ENCODE peak calls at places on chromosome 10, in nine cellular contexts. N is Ammon's horn; B is kidney tubule cell; H is activated naive CD4-positive, alpha-beta T cell; V is HCT116; U is NCI-H345; Z is NCI-H1092; F is DND-41; L is GM12865. J is an unnamed sample.
A peak's percentile ranks its signal among the peaks of the same experiment; 100 is the strongest.

GRCh38 chr10:112700401-112700800 is 249.6 kb upstream of the TCF7L2 start:
- DNase-seq in V (no peak), U (no peak), L (no peak), N (no peak), F (no peak), Z (no peak), B (no peak), H (no peak), J (no peak)

GRCh38 chr10:53003094-53003493 is 230.5 kb upstream of the MBL2 start:
- DNase-seq in Z (no peak), V (no peak), L (peak; percentile 38), F (no peak), U (no peak), N (no peak), H (no peak), B (peak; percentile 21), J (no peak)

GRCh38 chr10:67839957-67840356 is 2.0 kb upstream of the DNAJC12 start:
- DNase-seq in V (no peak), F (no peak), H (no peak), L (no peak), U (no peak), B (peak; percentile 61), N (no peak), Z (no peak), J (no peak)

GRCh38 chr10:132712291-132712690 is 73.7 kb downstream of the NKX6-2 start:
- DNase-seq in N (no peak), V (no peak), Z (no peak), U (no peak), H (no peak), B (no peak), L (no peak), F (no peak), J (no peak)

GRCh38 chr10:120052964-120053363 is 160.4 kb downstream of the SEC23IP start:
- DNase-seq in V (no peak), H (no peak), Z (no peak), B (no peak), F (no peak), N (no peak), L (no peak), U (no peak), J (no peak)

GRCh38 chr10:63464402-63465292 is 1.1 kb downstream of the JMJD1C start:
- DNase-seq in N (no peak), L (no peak), U (no peak), H (no peak), B (peak; percentile 31), Z (no peak), F (no peak), V (no peak), J (no peak)

GRCh38 chr10:124512040-124512428 is 50.4 kb downstream of the LHPP start:
- DNase-seq in Z (no peak), F (no peak), B (no peak), N (no peak), U (no peak), L (no peak), H (no peak), V (no peak), J (no peak)

GRCh38 chr10:101840741-101841453 is 2.7 kb downstream of the KCNIP2 start:
- DNase-seq in Z (peak; percentile 39), N (peak; percentile 90), V (peak; percentile 72), F (peak; percentile 76), L (peak; percentile 92), H (peak; percentile 36), B (peak; percentile 76), U (peak; percentile 75), J (no peak)

GRCh38 chr10:54262726-54263125 is 538.3 kb downstream of the PCDH15 start:
- DNase-seq in U (no peak), H (no peak), B (no peak), L (no peak), Z (no peak), V (no peak), N (peak; percentile 37), F (no peak), J (no peak)

GRCh38 chr10:114498413-114499111 is 94.3 kb upstream of the AFAP1L2 start:
- DNase-seq in V (no peak), L (peak; percentile 79), B (no peak), N (no peak), Z (no peak), U (no peak), F (no peak), H (no peak), J (no peak)

GRCh38 chr10:580796-581195 is 108.7 kb downstream of the DIP2C start:
- DNase-seq in Z (no peak), L (no peak), B (peak; percentile 75), H (no peak), U (no peak), N (no peak), F (no peak), V (no peak), J (peak; percentile 1)

GRCh38 chr10:33565231-33565630 is 230.8 kb upstream of the NRP1 start:
- DNase-seq in Z (no peak), V (no peak), B (no peak), U (no peak), L (no peak), H (no peak), F (no peak), N (no peak), J (no peak)

GRCh38 chr10:84118395-84119006 is 20.8 kb upstream of the GHITM start:
- DNase-seq in H (no peak), Z (no peak), V (peak; percentile 35), F (no peak), U (no peak), N (no peak), L (no peak), B (peak; percentile 27), J (no peak)

GRCh38 chr10:5500910-5501309 is 1.5 kb upstream of the CALML5 start:
- DNase-seq in L (no peak), N (no peak), F (no peak), Z (no peak), V (no peak), U (no peak), B (no peak), H (no peak), J (no peak)

GRCh38 chr10:72049969-72050781 is 38.2 kb downstream of the SPOCK2 start:
- DNase-seq in U (no peak), L (peak; percentile 21), N (no peak), H (no peak), V (no peak), B (no peak), F (no peak), Z (no peak), J (no peak)

GRCh38 chr10:6244510-6244909 is 41.8 kb downstream of the PFKFB3 start:
- DNase-seq in F (no peak), N (no peak), U (no peak), Z (no peak), L (no peak), B (no peak), H (no peak), V (no peak), J (no peak)

GRCh38 chr10:112006831-112007230 is 176.7 kb downstream of the GPAM start:
- DNase-seq in L (no peak), F (no peak), Z (no peak), B (no peak), U (no peak), N (no peak), V (no peak), H (no peak), J (no peak)

GRCh38 chr10:114953047-114953446 is 15.1 kb downstream of the TRUB1 start:
- DNase-seq in V (no peak), Z (no peak), L (peak; percentile 38), U (no peak), H (no peak), B (no peak), N (no peak), F (no peak), J (no peak)